ENCODE peak calls at places on chromosomes 11 and 22, in eight cellular contexts. Z, K, E, S, N, U, G and P are unnamed samples.

GRCh38 chr11:94526645-94527438 is 14.6 kb downstream of the C11orf97 start:
- DNase-seq in N (no peak), G (no peak), K (no peak), S (no peak), Z (no peak), U (no peak), E (no peak), P (no peak)

GRCh38 chr11:122235615-122236014 is 119.6 kb upstream of the BLID start:
- DNase-seq in Z (peak), N (no peak), K (no peak), S (no peak), U (peak), E (peak), G (peak), P (peak)

GRCh38 chr22:35604671-35605457 is 12.3 kb downstream of the MB start:
- DNase-seq in E (no peak), U (no peak), S (peak), N (no peak), Z (no peak), K (no peak), G (peak), P (peak)

GRCh38 chr11:78220218-78221157 is 31.8 kb downstream of the USP35 start:
- DNase-seq in E (no peak), Z (no peak), S (no peak), U (no peak), G (no peak), K (no peak), N (no peak), P (no peak)

GRCh38 chr11:1832181-1832988 is 2.4 kb upstream of the SYT8 start:
- DNase-seq in G (peak), S (peak), U (no peak), K (peak), Z (no peak), N (peak), E (no peak), P (no peak)

GRCh38 chr11:14554959-14555358 is 34.8 kb upstream of the PSMA1 start:
- DNase-seq in U (peak), E (no peak), S (no peak), G (no peak), N (no peak), Z (peak), K (no peak), P (peak)

GRCh38 chr11:17760102-17761029 is 25.8 kb downstream of the KCNC1 start:
- DNase-seq in K (no peak), G (peak), U (peak), Z (peak), N (peak), S (no peak), E (no peak), P (peak)

GRCh38 chr11:43944761-43945311 is 2.4 kb downstream of the C11orf96 start:
- DNase-seq in E (no peak), N (peak), Z (no peak), S (peak), U (peak), G (no peak), K (peak), P (peak)

GRCh38 chr11:126459691-126460404 is 104.4 kb downstream of the ST3GAL4 start:
- DNase-seq in N (no peak), K (no peak), U (peak), Z (peak), E (peak), G (peak), S (no peak), P (peak)

GRCh38 chr11:63915961-63916836 is 765 bp downstream of the RCOR2 start:
- DNase-seq in N (peak), Z (no peak), U (no peak), K (peak), E (no peak), S (peak), G (no peak), P (peak)

GRCh38 chr22:50112151-50113118 is 22.6 kb downstream of the MOV10L1 start:
- DNase-seq in N (no peak), S (no peak), K (no peak), U (peak), E (peak), G (peak), Z (no peak), P (peak)

GRCh38 chr11:86182976-86183584 is 61.5 kb upstream of the EED start:
- DNase-seq in U (peak), G (peak), S (no peak), E (no peak), N (no peak), Z (no peak), K (no peak), P (peak)

GRCh38 chr11:126480015-126480409 is 124.5 kb downstream of the ST3GAL4 start:
- DNase-seq in Z (no peak), N (no peak), U (no peak), K (no peak), G (no peak), S (no peak), E (no peak), P (no peak)

GRCh38 chr11:68115285-68115684 is 5.9 kb downstream of the CHKA start:
- DNase-seq in Z (no peak), U (no peak), E (no peak), S (no peak), K (no peak), G (no peak), N (no peak), P (no peak)

GRCh38 chr22:37178350-37179125 is 9.5 kb downstream of the C1QTNF6 start:
- DNase-seq in K (no peak), S (peak), Z (no peak), N (no peak), U (peak), G (peak), E (no peak), P (peak)

GRCh38 chr22:47111626-47112373 is 349.4 kb downstream of the TBC1D22A start:
- DNase-seq in Z (no peak), K (no peak), G (no peak), N (no peak), U (no peak), S (no peak), E (no peak), P (peak)

GRCh38 chr11:10659339-10660216 is 34.0 kb downstream of the IRAG1 start:
- DNase-seq in G (peak), S (peak), U (peak), K (peak), Z (peak), E (peak), N (no peak), P (peak)

GRCh38 chr22:32389685-32390084 is 22.4 kb downstream of the RTCB start:
- DNase-seq in E (no peak), Z (no peak), N (peak), G (no peak), S (no peak), K (no peak), U (peak), P (peak)

GRCh38 chr11:86719781-86720463 is 47.5 kb upstream of the ME3 start:
- DNase-seq in S (no peak), Z (no peak), G (peak), U (peak), E (no peak), N (no peak), K (no peak), P (peak)

GRCh38 chr11:129701706-129702105 is 113.9 kb upstream of the TMEM45B start:
- DNase-seq in Z (no peak), N (no peak), G (no peak), K (no peak), S (no peak), E (no peak), U (no peak), P (no peak)

GRCh38 chr11:16404781-16405180 is 48.4 kb upstream of the SOX6 start:
- DNase-seq in G (no peak), U (no peak), K (no peak), E (no peak), S (no peak), N (no peak), Z (no peak), P (no peak)

GRCh38 chr11:64086263-64086938 is 50.7 kb downstream of the FLRT1 start:
- DNase-seq in G (peak), K (peak), N (no peak), Z (peak), E (no peak), U (peak), S (no peak), P (peak)

GRCh38 chr11:57224537-57224936 is 12.5 kb downstream of the APLNR start:
- DNase-seq in G (peak), Z (no peak), K (no peak), N (no peak), S (no peak), E (peak), U (peak), P (peak)

GRCh38 chr22:45496451-45496941 is 6.2 kb upstream of the FBLN1 start:
- DNase-seq in G (peak), U (no peak), N (no peak), S (peak), E (no peak), K (peak), Z (no peak), P (no peak)

GRCh38 chr11:87219266-87219665 is 181.5 kb downstream of the TMEM135 start:
- DNase-seq in K (no peak), N (peak), U (no peak), G (peak), S (no peak), Z (no peak), E (no peak), P (peak)

GRCh38 chr11:19350093-19350665 is 109.4 kb upstream of the E2F8 start:
- DNase-seq in G (no peak), Z (no peak), E (no peak), N (no peak), S (no peak), U (no peak), K (no peak), P (no peak)

GRCh38 chr11:21250196-21250595 is 580.8 kb downstream of the NELL1 start:
- DNase-seq in E (no peak), Z (no peak), G (no peak), S (no peak), N (no peak), U (no peak), K (no peak), P (no peak)

GRCh38 chr11:71998649-71999310 is at the start of gene IL18BP:
- DNase-seq in G (no peak), S (peak), Z (no peak), N (no peak), K (no peak), U (no peak), E (no peak), P (no peak)
- H3K4me3 ChIP-seq in G (peak), S (peak), Z (no peak), N (no peak), K (peak), U (no peak), E (peak), P (no peak)

GRCh38 chr11:113774174-113774503 is 647 bp upstream of the ZW10 start:
- DNase-seq in S (no peak), U (no peak), K (no peak), G (no peak), E (no peak), N (no peak), Z (no peak), P (no peak)
- TF ChIP-seq CTCF in S (no peak), U (no peak), K (no peak), G (no peak), E (no peak), N (no peak), Z (no peak), P (no peak)

GRCh38 chr11:83682645-83682973 is 396.4 kb upstream of the CCDC90B start:
- DNase-seq in S (no peak), U (no peak), E (no peak), G (no peak), N (no peak), K (no peak), Z (no peak), P (no peak)

GRCh38 chr11:83680351-83680750 is 394.2 kb upstream of the CCDC90B start:
- DNase-seq in S (no peak), E (no peak), N (no peak), U (no peak), G (no peak), K (no peak), Z (no peak), P (no peak)

GRCh38 chr11:83684071-83684470 is 397.9 kb upstream of the CCDC90B start:
- DNase-seq in N (peak), E (no peak), S (no peak), Z (no peak), G (no peak), U (no peak), K (no peak), P (no peak)

GRCh38 chr11:83681045-83681781 is 395.0 kb upstream of the CCDC90B start:
- DNase-seq in E (no peak), N (no peak), K (no peak), Z (no peak), U (no peak), G (no peak), S (no peak), P (no peak)

GRCh38 chr11:83681944-83682644 is 395.9 kb upstream of the CCDC90B start:
- DNase-seq in N (no peak), S (no peak), Z (no peak), E (no peak), K (no peak), G (no peak), U (no peak), P (no peak)
- H3K4me3 ChIP-seq in N (no peak), S (peak), Z (no peak), E (no peak), K (peak), G (no peak), U (no peak), P (no peak)

DNA sequence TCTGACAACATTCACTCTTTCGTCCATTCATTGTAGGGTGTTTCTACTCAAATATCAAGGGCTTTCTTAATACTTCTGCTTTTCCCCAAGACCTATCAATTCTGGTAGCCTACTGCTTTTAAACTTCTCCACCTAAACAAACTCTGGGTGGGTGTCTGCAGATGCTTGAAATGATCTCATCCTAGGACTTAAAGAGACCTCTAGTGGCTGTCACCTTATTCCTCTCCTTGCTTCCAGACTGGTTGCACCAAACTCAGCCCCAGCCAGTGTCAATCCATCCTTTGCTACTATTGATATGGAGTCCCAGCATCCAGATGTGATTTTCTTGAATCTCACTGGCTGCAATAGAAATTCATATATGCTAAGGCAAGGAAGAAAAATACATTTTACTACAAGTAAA is 274.7 kb downstream of the NXPE2 start:
- DNase-seq in G (no peak), U (no peak), S (no peak), Z (no peak), E (no peak), K (no peak), N (peak), P (no peak)
- TF ChIP-seq CTCF in G (no peak), U (no peak), S (no peak), Z (no peak), E (no peak), K (no peak), N (peak), P (no peak)

GRCh38 chr11:827146-827860 is 416 bp upstream of the CRACR2B start:
- DNase-seq in K (no peak), Z (no peak), N (peak), U (no peak), S (no peak), E (no peak), G (no peak), P (no peak)

GRCh38 chr11:826836-827145 is 928 bp upstream of the CRACR2B start:
- DNase-seq in N (no peak), K (no peak), E (no peak), U (no peak), S (no peak), Z (no peak), G (no peak), P (no peak)

GRCh38 chr11:828501-829115 is 889 bp downstream of the CRACR2B start:
- DNase-seq in N (no peak), K (no peak), U (no peak), E (no peak), Z (no peak), G (no peak), S (no peak), P (no peak)

GRCh38 chr11:829116-829945 is 1.6 kb downstream of the CRACR2B start:
- DNase-seq in S (peak), Z (no peak), U (no peak), E (no peak), N (peak), G (no peak), K (no peak), P (no peak)

DNA sequence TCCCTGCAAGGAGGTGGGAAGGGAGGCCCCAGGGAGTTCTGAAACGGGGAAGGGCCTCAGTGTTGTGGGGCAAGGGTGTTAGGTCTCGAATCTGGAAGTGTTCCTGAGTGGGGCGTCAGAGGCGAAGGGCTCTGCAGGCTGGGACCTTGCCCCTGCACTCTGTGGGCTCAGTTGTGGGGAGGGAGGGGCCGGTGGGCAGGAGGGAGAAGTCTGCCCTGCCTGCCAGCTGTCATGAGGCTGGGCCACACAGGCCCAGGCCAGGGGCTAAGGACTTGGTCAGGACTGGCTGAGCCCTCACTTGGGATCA is at the start of gene CRACR2B:
- DNase-seq in N (no peak), K (no peak), G (no peak), Z (no peak), S (no peak), U (no peak), E (no peak), P (no peak)
- H3K4me3 ChIP-seq in N (peak), K (peak), G (peak), Z (peak), S (peak), U (peak), E (peak), P (peak)

GRCh38 chr11:114571712-114572111 is 12.0 kb upstream of the NXPE1 start:
- DNase-seq in G (no peak), K (no peak), U (no peak), Z (no peak), E (no peak), N (no peak), S (no peak), P (no peak)
- TF ChIP-seq CTCF in G (no peak), K (no peak), U (no peak), Z (no peak), E (no peak), N (peak), S (no peak), P (no peak)

DNA sequence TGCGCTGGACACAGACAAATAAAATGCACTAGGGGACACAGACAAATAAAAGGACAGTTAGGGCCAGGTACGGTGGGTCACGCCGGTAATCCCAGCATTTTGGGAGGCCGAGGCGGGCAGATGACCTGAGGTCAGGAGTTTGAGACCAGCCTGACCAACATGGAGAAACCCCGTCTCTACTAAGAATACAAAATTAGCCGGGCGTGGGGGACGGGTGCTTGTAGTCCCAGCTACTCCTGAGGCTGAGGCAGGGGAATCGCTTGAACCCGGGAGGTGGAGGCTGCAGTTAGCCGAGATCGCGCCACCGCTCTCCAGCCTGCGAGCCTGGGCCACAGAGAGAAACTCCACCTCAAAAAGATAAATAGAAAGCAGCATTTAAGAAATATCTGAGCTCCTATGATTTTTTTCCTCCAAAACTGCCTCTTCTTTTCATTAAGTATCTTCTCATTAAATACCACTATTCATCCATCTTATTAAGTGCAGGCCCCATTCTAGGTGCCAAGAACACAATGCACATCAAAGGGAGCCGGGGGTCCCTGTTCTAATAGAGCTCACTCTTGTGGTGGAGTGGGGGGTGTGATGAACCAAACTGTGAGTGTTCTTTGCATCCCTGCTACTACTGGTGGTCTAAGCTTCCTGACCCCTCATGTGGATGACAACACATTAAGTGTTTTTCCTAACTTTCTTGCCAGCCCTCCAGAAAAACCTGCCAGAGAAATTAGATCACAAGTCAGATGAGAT is 766 bp upstream of the ZNHIT2 start:
- DNase-seq in K (no peak), E (no peak), Z (no peak), G (no peak), N (no peak), U (no peak), S (peak), P (no peak)
- H3K4me3 ChIP-seq in K (no peak), E (no peak), Z (no peak), G (no peak), N (no peak), U (no peak), S (no peak), P (no peak)

DNA sequence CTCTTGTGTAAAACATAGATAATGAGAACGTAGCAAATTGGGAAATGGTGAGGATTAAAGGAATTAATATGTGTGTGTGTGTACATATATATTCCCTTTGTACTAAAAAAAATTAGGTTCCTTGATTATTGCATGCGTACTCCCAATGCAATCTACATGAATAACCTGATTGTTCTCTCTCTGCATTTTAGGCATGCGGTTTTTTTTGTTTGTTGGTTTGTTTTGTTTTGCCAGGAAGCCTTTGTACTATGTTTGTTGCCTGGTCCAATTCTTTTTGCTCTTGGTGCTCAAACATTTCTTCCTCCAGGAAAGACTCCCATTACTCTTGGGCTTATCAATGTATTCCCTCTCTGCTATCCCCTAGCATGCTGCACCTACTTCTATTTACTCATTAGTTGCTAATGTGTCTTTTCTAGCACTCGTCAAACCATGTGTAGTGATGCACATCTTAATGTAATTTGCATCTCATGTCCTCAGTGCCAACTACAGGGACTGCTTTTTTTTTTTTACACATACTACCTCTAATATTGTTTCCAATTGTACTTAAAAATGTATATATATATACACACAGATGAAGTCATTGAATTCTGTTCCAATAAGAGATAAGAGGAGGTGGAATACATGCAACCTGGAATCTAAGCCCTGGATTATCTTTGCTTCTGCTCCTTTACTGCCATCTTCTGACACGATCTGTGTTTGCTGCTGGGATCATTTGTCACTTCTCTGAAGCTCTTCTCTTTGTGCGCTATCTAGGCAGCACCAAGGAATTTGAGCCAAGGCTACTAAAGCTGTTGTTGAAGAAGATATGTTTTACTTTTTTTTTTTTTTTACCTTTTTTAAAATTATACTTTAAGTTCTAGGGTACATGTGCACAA is 197.2 kb upstream of the ANO3 start:
- DNase-seq in U (peak), E (no peak), N (peak), K (no peak), Z (no peak), S (no peak), G (peak), P (peak)
- TF ChIP-seq CTCF in U (peak), E (peak), N (peak), K (no peak), Z (no peak), S (peak), G (peak), P (peak)